ENCODE peak calls at places on chromosomes 12 and 14, in five cellular contexts. One of them, this sample, is unnamed.

GRCh38 chr14:69244946-69245345 is 15.0 kb upstream of the GALNT16 start:
- DNase-seq in SK-N-SH: no peak
- DNase-seq in cardiac muscle cell: no peak
- DNase-seq in activated CD8-positive, alpha-beta memory T cell treated with anti-CD3 and anti-CD28 coated beads, Interleukin-2, amount 50 U/mL, for 4 hours: no peak
- DNase-seq in amniotic stem cell: no peak
- DNase-seq in this sample: no peak

GRCh38 chr14:20866963-20867362 is 24.2 kb upstream of the RNASE3 start:
- DNase-seq in SK-N-SH: no peak
- DNase-seq in cardiac muscle cell: peak; percentile 73
- DNase-seq in activated CD8-positive, alpha-beta memory T cell treated with anti-CD3 and anti-CD28 coated beads, Interleukin-2, amount 50 U/mL, for 4 hours: no peak
- DNase-seq in amniotic stem cell: no peak
- DNase-seq in this sample: no peak

GRCh38 chr14:97571861-97572555 is 774.8 kb downstream of the VRK1 start:
- DNase-seq in SK-N-SH: no peak
- DNase-seq in cardiac muscle cell: no peak
- DNase-seq in activated CD8-positive, alpha-beta memory T cell treated with anti-CD3 and anti-CD28 coated beads, Interleukin-2, amount 50 U/mL, for 4 hours: no peak
- DNase-seq in amniotic stem cell: no peak
- DNase-seq in this sample: no peak

GRCh38 chr14:104697892-104698583 is 8.6 kb downstream of the INF2 start:
- DNase-seq in SK-N-SH: no peak
- DNase-seq in cardiac muscle cell: peak; percentile 27
- DNase-seq in activated CD8-positive, alpha-beta memory T cell treated with anti-CD3 and anti-CD28 coated beads, Interleukin-2, amount 50 U/mL, for 4 hours: no peak
- DNase-seq in amniotic stem cell: no peak
- DNase-seq in this sample: no peak

GRCh38 chr12:119061208-119061796 is 80.0 kb downstream of the SRRM4 start:
- DNase-seq in SK-N-SH: no peak
- DNase-seq in cardiac muscle cell: peak; percentile 91
- DNase-seq in activated CD8-positive, alpha-beta memory T cell treated with anti-CD3 and anti-CD28 coated beads, Interleukin-2, amount 50 U/mL, for 4 hours: no peak
- DNase-seq in amniotic stem cell: no peak
- DNase-seq in this sample: no peak

GRCh38 chr14:22296722-22297121 is 292.3 kb downstream of the DAD1 start:
- DNase-seq in SK-N-SH: no peak
- DNase-seq in cardiac muscle cell: no peak
- DNase-seq in activated CD8-positive, alpha-beta memory T cell treated with anti-CD3 and anti-CD28 coated beads, Interleukin-2, amount 50 U/mL, for 4 hours: no peak
- DNase-seq in amniotic stem cell: no peak
- DNase-seq in this sample: no peak

GRCh38 chr14:42113358-42114070 is 506.8 kb downstream of the LRFN5 start:
- DNase-seq in SK-N-SH: no peak
- DNase-seq in cardiac muscle cell: no peak
- DNase-seq in activated CD8-positive, alpha-beta memory T cell treated with anti-CD3 and anti-CD28 coated beads, Interleukin-2, amount 50 U/mL, for 4 hours: no peak
- DNase-seq in amniotic stem cell: no peak
- DNase-seq in this sample: no peak

GRCh38 chr12:49331360-49332222 is 5.4 kb downstream of the C1QL4 start:
- DNase-seq in SK-N-SH: peak; percentile 81
- DNase-seq in cardiac muscle cell: peak; percentile 81
- DNase-seq in activated CD8-positive, alpha-beta memory T cell treated with anti-CD3 and anti-CD28 coated beads, Interleukin-2, amount 50 U/mL, for 4 hours: no peak
- DNase-seq in amniotic stem cell: peak; percentile 72
- DNase-seq in this sample: no peak

GRCh38 chr12:339557-340195 is 49.4 kb downstream of the KDM5A start:
- DNase-seq in SK-N-SH: no peak
- DNase-seq in cardiac muscle cell: no peak
- DNase-seq in activated CD8-positive, alpha-beta memory T cell treated with anti-CD3 and anti-CD28 coated beads, Interleukin-2, amount 50 U/mL, for 4 hours: no peak
- DNase-seq in amniotic stem cell: no peak
- DNase-seq in this sample: no peak

GRCh38 chr12:127893875-127894635 is 372.9 kb upstream of the TMEM132C start:
- DNase-seq in SK-N-SH: no peak
- DNase-seq in cardiac muscle cell: peak; percentile 33
- DNase-seq in activated CD8-positive, alpha-beta memory T cell treated with anti-CD3 and anti-CD28 coated beads, Interleukin-2, amount 50 U/mL, for 4 hours: no peak
- DNase-seq in amniotic stem cell: no peak
- DNase-seq in this sample: no peak

GRCh38 chr12:48004039-48004940 is at the start of gene COL2A1:
- DNase-seq in SK-N-SH: peak; percentile 75
- DNase-seq in cardiac muscle cell: peak; percentile 78
- DNase-seq in activated CD8-positive, alpha-beta memory T cell treated with anti-CD3 and anti-CD28 coated beads, Interleukin-2, amount 50 U/mL, for 4 hours: no peak
- DNase-seq in amniotic stem cell: no peak
- DNase-seq in this sample: no peak

GRCh38 chr12:67358686-67359374 is 89.7 kb downstream of the CAND1 start:
- DNase-seq in SK-N-SH: no peak
- DNase-seq in cardiac muscle cell: no peak
- DNase-seq in activated CD8-positive, alpha-beta memory T cell treated with anti-CD3 and anti-CD28 coated beads, Interleukin-2, amount 50 U/mL, for 4 hours: no peak
- DNase-seq in amniotic stem cell: no peak
- DNase-seq in this sample: peak; percentile 81

GRCh38 chr12:128693115-128693514 is 130.6 kb downstream of the SLC15A4 start:
- DNase-seq in SK-N-SH: no peak
- DNase-seq in cardiac muscle cell: no peak
- DNase-seq in activated CD8-positive, alpha-beta memory T cell treated with anti-CD3 and anti-CD28 coated beads, Interleukin-2, amount 50 U/mL, for 4 hours: no peak
- DNase-seq in amniotic stem cell: no peak
- DNase-seq in this sample: no peak

GRCh38 chr14:31968107-31968810 is 108.8 kb upstream of the ARHGAP5 start:
- DNase-seq in SK-N-SH: no peak
- DNase-seq in cardiac muscle cell: no peak
- DNase-seq in activated CD8-positive, alpha-beta memory T cell treated with anti-CD3 and anti-CD28 coated beads, Interleukin-2, amount 50 U/mL, for 4 hours: no peak
- DNase-seq in amniotic stem cell: no peak
- DNase-seq in this sample: no peak

GRCh38 chr12:661720-662486 is 1.3 kb downstream of the NINJ2 start:
- DNase-seq in SK-N-SH: no peak
- DNase-seq in cardiac muscle cell: no peak
- DNase-seq in activated CD8-positive, alpha-beta memory T cell treated with anti-CD3 and anti-CD28 coated beads, Interleukin-2, amount 50 U/mL, for 4 hours: no peak
- DNase-seq in amniotic stem cell: no peak
- DNase-seq in this sample: no peak

GRCh38 chr12:80033457-80033856 is 65.9 kb upstream of the OTOGL start:
- DNase-seq in SK-N-SH: no peak
- DNase-seq in cardiac muscle cell: no peak
- DNase-seq in activated CD8-positive, alpha-beta memory T cell treated with anti-CD3 and anti-CD28 coated beads, Interleukin-2, amount 50 U/mL, for 4 hours: no peak
- DNase-seq in amniotic stem cell: peak; percentile 56
- DNase-seq in this sample: no peak

GRCh38 chr14:68132722-68133121 is 313.1 kb downstream of the RAD51B start:
- DNase-seq in SK-N-SH: no peak
- DNase-seq in cardiac muscle cell: no peak
- DNase-seq in activated CD8-positive, alpha-beta memory T cell treated with anti-CD3 and anti-CD28 coated beads, Interleukin-2, amount 50 U/mL, for 4 hours: no peak
- DNase-seq in amniotic stem cell: no peak
- DNase-seq in this sample: no peak

GRCh38 chr14:81062816-81063215 is 107.4 kb downstream of the TSHR start:
- DNase-seq in SK-N-SH: peak; percentile 11
- DNase-seq in cardiac muscle cell: peak; percentile 20
- DNase-seq in activated CD8-positive, alpha-beta memory T cell treated with anti-CD3 and anti-CD28 coated beads, Interleukin-2, amount 50 U/mL, for 4 hours: no peak
- DNase-seq in amniotic stem cell: no peak
- DNase-seq in this sample: no peak

GRCh38 chr14:65976771-65977170 is 509.4 kb upstream of the CCDC196 start:
- DNase-seq in SK-N-SH: no peak
- DNase-seq in cardiac muscle cell: no peak
- DNase-seq in activated CD8-positive, alpha-beta memory T cell treated with anti-CD3 and anti-CD28 coated beads, Interleukin-2, amount 50 U/mL, for 4 hours: no peak
- DNase-seq in amniotic stem cell: no peak
- DNase-seq in this sample: no peak

GRCh38 chr12:100234591-100235304 is 32.1 kb downstream of the DEPDC4 start:
- DNase-seq in SK-N-SH: peak; percentile 38
- DNase-seq in cardiac muscle cell: peak; percentile 46
- DNase-seq in activated CD8-positive, alpha-beta memory T cell treated with anti-CD3 and anti-CD28 coated beads, Interleukin-2, amount 50 U/mL, for 4 hours: no peak
- DNase-seq in amniotic stem cell: no peak
- DNase-seq in this sample: peak; percentile 24

This sample was measured in AG09319.